ENCODE peak calls at places on chromosome 19, in six cellular contexts. O is K562, W is A549, K is GM12878, M is IMR-90, E is HepG2. F is an unnamed sample.

GRCh38 chr19:18414504-18415176 is 4.6 kb upstream of the SSBP4 start:
- DNase-seq in K (no peak), O (peak), E (no peak), M (no peak), W (no peak), F (no peak)

GRCh38 chr19:12265921-12266704 is 28.6 kb downstream of the ZNF44 start:
- DNase-seq in W (no peak), O (peak), E (no peak), K (no peak), M (no peak), F (no peak)

GRCh38 chr19:11452814-11453335 is 17.4 kb downstream of the PRKCSH start:
- DNase-seq in M (no peak), E (no peak), W (no peak), K (no peak), O (no peak), F (no peak)

GRCh38 chr19:53365899-53366493 is 491 bp downstream of the ZNF525 start:
- DNase-seq in W (no peak), M (no peak), O (peak), E (peak), K (no peak), F (no peak)

GRCh38 chr19:55647732-55648656 is at the start of gene CCDC106:
- DNase-seq in O (peak), E (peak), W (peak), K (no peak), M (peak), F (peak)

GRCh38 chr19:46144756-46145155 is 3.3 kb upstream of the IGFL2 start:
- DNase-seq in K (no peak), O (no peak), M (no peak), W (no peak), E (no peak), F (no peak)

GRCh38 chr19:8311461-8312260 is 3.5 kb upstream of the CD320 start:
- DNase-seq in K (no peak), O (no peak), W (no peak), M (no peak), E (no peak), F (no peak)

GRCh38 chr19:33390120-33390907 is 16.8 kb downstream of the CEBPG start:
- DNase-seq in K (no peak), O (no peak), E (no peak), W (no peak), M (no peak), F (no peak)

GRCh38 chr19:42096255-42096837 is 20.4 kb downstream of the ZNF574 start:
- DNase-seq in W (no peak), K (no peak), E (no peak), O (no peak), M (no peak), F (no peak)

GRCh38 chr19:30334841-30335240 is 37.3 kb upstream of the ZNF536 start:
- DNase-seq in K (no peak), W (no peak), O (no peak), M (no peak), E (no peak), F (no peak)

GRCh38 chr19:58154287-58154678 is 3.7 kb upstream of the ZNF329 start:
- DNase-seq in K (no peak), W (no peak), E (peak), O (no peak), M (peak), F (no peak)

GRCh38 chr19:46746281-46746965 is at the start of gene STRN4:
- DNase-seq in O (peak), K (no peak), E (no peak), W (peak), M (no peak), F (peak)

GRCh38 chr19:18731562-18732008 is 48.1 kb downstream of the CRTC1 start:
- DNase-seq in M (peak), K (no peak), W (no peak), O (peak), E (peak), F (no peak)

GRCh38 chr19:19568802-19569756 is 31.0 kb downstream of the CILP2 start:
- DNase-seq in O (no peak), M (peak), K (no peak), E (no peak), W (no peak), F (no peak)

GRCh38 chr19:32671883-32672282 is 3.1 kb downstream of the ANKRD27 start:
- DNase-seq in W (no peak), O (peak), E (no peak), M (no peak), K (no peak), F (no peak)

GRCh38 chr19:31270897-31271568 is 78.2 kb downstream of the TSHZ3 start:
- DNase-seq in O (no peak), W (no peak), E (no peak), M (peak), K (no peak), F (no peak)

GRCh38 chr19:36060430-36060829 is 5.7 kb downstream of the WDR62 start:
- DNase-seq in O (peak), K (no peak), E (no peak), W (peak), M (peak), F (peak)

GRCh38 chr19:16017138-16017490 is 59.2 kb upstream of the TPM4 start:
- DNase-seq in M (no peak), E (no peak), K (no peak), W (no peak), O (no peak), F (no peak)

GRCh38 chr19:8028951-8029491 is 23.5 kb upstream of the CCL25 start:
- DNase-seq in K (no peak), O (peak), E (no peak), M (peak), W (no peak), F (no peak)

GRCh38 chr19:41014643-41015042 is 23.6 kb downstream of the CYP2B6 start:
- DNase-seq in O (no peak), E (no peak), W (no peak), K (no peak), M (no peak), F (no peak)
- TF ChIP-seq BHLHE40 in O (no peak), E (no peak), W (no peak), K (no peak), M (no peak), F (no peak)

GRCh38 chr19:2865334-2866221 is 1.6 kb upstream of the ZNF556 start:
- DNase-seq in E (peak), K (no peak), O (peak), W (no peak), M (no peak), F (no peak)

GRCh38 chr19:2866495-2867024 is 575 bp upstream of the ZNF556 start:
- DNase-seq in W (no peak), K (no peak), O (no peak), M (no peak), E (no peak), F (no peak)

GRCh38 chr19:2863818-2864217 is 3.3 kb upstream of the ZNF556 start:
- DNase-seq in K (no peak), E (no peak), M (no peak), W (no peak), O (no peak), F (no peak)

GRCh38 chr19:2869618-2870017 is 2.5 kb downstream of the ZNF556 start:
- DNase-seq in E (peak), O (no peak), M (no peak), K (no peak), W (no peak), F (no peak)

DNA sequence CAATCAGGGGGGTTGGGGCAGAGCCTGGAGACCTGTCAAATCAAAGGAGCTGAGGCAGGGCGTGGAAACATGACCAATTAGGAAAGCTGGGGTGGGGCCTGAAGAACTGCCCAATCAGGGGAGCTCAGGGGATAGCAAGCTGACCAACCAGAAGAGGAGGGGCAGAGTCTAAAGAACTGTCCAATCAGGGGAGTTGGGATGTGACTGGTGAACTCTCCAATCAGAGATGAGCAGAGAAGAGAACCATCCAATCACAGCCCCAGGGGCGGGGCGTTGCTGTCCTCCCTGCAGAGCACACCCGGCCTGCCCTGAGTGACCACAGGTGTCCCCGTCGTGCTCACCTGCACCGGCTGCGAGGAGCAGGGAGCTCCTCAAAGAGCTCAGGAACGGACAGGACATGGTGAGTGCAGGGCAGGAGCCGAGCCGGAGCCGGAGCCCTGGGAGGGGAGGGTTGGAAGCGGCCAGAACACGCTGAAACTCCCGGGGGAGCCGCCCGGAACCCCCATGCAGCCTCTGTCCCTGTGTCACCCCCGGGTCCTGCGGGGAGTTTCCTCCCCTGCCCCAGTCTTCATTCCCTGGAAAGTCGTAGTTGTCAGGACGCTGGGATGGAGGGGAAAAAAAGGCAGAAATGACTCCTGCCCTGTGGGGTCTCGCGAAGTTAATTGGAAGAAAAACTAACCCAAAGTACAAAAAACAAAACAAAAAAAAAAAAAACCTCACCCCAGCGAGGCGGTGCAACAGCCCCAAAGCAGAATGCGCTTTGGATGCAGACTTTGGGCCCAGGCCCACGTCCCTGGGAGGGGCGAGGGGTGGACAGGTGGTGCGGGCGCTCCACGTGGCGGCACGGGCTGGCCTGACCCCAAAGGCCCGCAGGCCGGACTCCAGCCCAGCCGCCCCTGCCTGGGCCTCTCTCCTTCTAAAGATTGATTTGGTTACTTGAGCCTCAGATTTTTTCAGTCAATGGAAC is at the start of gene ZNF556:
- DNase-seq in M (no peak), K (no peak), O (peak), E (peak), W (no peak), F (peak)
- TF ChIP-seq BHLHE40 in M (no peak), K (no peak), O (no peak), E (no peak), W (no peak), F (no peak)

GRCh38 chr19:2523630-2524311 is 47.8 kb downstream of the GADD45B start:
- DNase-seq in E (no peak), K (no peak), O (no peak), W (peak), M (peak), F (peak)
- TF ChIP-seq BHLHE40 in E (no peak), K (no peak), O (no peak), W (no peak), M (no peak), F (no peak)

GRCh38 chr19:51124216-51124615 is 490 bp upstream of the SIGLEC9 start:
- DNase-seq in W (no peak), O (no peak), K (no peak), E (no peak), M (no peak), F (no peak)
- TF ChIP-seq BHLHE40 in W (no peak), O (no peak), K (no peak), E (no peak), M (no peak), F (no peak)

DNA sequence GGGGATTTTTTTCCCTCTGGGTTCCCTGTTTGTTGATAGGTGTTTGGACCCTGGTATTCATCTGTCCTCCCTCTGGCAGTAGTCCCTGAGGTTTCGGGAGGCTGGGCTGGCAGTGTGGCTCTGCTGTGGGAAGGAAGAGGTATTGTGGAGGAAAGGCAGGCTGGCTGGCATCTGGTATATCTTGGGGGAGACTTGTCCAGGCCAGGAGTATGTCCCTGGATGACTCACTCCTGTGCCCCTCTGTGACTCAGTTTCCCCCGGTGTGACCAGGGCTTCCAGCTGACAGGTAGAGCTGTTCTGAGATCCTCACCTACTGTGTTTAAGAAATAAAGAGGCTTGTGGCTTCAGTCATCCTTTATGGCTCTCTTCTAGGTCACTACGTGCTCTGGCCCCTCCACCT is 14.2 kb upstream of the ZNF492 start:
- DNase-seq in W (no peak), M (no peak), E (no peak), K (no peak), O (no peak), F (no peak)
- TF ChIP-seq BHLHE40 in W (no peak), M (no peak), E (no peak), K (no peak), O (no peak), F (no peak)

DNA sequence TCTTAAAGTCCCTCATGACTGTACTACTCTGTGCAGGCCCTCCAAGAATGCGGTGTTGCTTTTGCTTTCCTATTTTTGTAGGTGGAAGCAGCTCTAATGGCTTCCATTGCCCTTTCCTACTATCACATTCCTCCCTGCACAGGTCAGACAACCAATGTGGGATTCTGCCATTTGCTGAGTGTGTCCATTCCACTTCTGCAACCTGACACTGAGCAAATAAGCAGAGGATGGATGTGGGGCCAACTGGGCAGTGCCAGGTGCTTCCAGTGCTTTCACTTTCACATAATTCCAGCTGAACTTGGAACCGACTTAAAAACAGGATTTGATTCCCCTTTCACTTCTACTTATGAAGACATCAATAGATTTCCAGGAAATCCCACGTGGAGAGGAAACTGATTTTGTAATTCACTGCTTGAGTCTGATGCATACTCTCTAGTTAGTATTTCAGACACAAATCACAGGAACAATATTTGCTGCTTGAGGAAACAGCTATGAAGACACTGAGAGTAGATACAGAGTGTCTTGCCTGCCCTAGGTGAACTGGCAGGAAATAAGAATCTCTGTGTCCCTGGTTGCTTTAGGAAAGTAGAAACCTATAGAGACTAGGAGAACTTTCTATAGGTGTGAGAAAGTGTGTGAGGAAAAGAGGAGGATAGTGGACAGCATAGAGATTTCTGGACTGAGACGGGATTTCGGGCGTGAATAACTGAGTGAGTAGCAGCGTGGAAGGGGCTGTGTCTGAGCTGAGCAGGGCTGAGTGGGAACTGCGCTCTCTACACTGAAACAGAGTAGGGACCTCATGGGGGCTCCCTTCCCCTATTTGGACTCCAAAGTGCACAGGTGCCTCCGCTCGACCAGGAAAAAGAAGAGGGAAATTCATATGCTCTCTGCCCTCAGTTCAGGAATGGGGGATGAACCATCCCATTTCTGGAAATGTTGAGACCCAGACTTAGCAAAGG is 22.5 kb downstream of the LGALS16 start:
- DNase-seq in E (peak), W (no peak), K (no peak), O (no peak), M (peak), F (no peak)
- TF ChIP-seq BHLHE40 in E (no peak), W (no peak), K (no peak), O (no peak), M (no peak), F (no peak)

DNA sequence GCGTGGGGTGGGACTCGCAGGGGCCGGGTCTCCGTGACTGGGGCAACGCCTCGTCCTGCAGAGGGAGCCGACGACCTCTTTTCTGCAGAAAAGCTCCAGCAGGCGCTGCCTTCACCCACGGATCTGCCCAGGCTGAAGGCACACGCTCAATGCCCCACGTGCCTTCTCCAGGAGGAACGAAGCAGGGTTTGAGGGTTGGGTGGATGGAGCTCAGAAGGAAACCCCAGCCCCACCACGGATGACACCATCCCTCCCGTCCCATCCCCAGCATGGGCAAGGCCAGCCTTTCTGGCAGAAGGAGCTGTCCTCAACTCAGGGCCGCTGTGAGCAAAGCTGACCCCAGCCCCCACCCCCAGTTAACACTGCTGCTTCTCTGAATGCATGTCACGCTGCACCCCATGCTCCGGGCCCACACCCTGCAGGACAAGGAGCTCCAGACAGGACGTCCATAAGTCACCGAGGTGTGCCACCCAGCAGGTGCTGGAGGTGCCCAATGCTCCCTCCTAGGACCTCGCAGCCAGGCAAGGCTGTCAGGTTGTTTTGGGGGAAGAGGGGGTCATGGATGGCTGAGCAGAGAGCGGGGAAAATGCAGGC is 7.4 kb downstream of the C19orf25 start:
- DNase-seq in O (no peak), M (no peak), E (no peak), W (no peak), K (no peak), F (no peak)
- TF ChIP-seq BHLHE40 in O (no peak), M (no peak), E (no peak), W (no peak), K (no peak), F (no peak)

GRCh38 chr19:1263198-1263597 is 5.9 kb upstream of the CIRBP start:
- DNase-seq in K (no peak), E (no peak), W (no peak), M (no peak), O (no peak), F (no peak)

GRCh38 chr19:1261512-1261862 is 7.6 kb upstream of the CIRBP start:
- DNase-seq in M (no peak), K (no peak), O (no peak), W (no peak), E (no peak), F (no peak)

GRCh38 chr19:1260749-1261511 is 8.2 kb upstream of the CIRBP start:
- DNase-seq in W (peak), E (peak), O (peak), K (peak), M (peak), F (peak)

GRCh38 chr19:1262687-1263123 is 6.4 kb upstream of the CIRBP start:
- DNase-seq in K (no peak), W (no peak), O (no peak), E (no peak), M (no peak), F (no peak)

GRCh38 chr19:1261863-1262686 is 7.1 kb upstream of the CIRBP start:
- DNase-seq in K (no peak), M (peak), O (no peak), W (peak), E (peak), F (no peak)
- TF ChIP-seq BHLHE40 in K (peak), M (no peak), O (no peak), W (no peak), E (no peak), F (no peak)

DNA sequence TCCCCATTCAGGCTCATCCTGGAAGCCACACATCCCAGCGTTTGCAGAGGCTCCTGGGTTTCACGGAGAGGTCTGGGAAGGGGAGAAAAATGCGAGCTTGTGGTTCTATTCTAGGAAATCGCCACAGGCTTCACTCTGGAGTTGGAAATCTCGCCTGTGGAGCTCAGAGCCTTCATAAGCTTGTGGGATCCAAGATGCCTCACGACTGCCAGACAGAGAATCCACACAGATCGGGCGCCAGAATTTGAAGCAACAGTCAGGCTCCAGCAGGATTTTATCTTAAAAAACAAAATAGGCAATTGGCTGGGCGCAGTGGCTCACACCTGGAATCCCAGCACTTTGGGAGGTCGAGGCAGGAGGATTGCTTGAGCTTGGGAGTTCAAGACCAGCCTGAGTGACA is 157.8 kb downstream of the PTPRS start:
- DNase-seq in E (no peak), K (no peak), O (no peak), M (no peak), W (no peak), F (no peak)
- TF ChIP-seq BHLHE40 in E (no peak), K (no peak), O (no peak), M (no peak), W (no peak), F (no peak)

GRCh38 chr19:48548253-48548911 is 3.6 kb upstream of the SULT2B1 start:
- DNase-seq in K (no peak), E (no peak), M (no peak), O (no peak), W (no peak), F (no peak)
- TF ChIP-seq BHLHE40 in K (no peak), E (no peak), M (no peak), O (no peak), W (no peak), F (no peak)

F was measured in HEK293T.